ENCODE peak calls at places on chromosomes 13 and 19, in five cellular contexts. One of them, this sample, is unnamed.

GRCh38 chr19:21519488-21519887 is 14.1 kb downstream of the ZNF429 start:
- DNase-seq in HuH-7: no peak
- DNase-seq in activated T-cell treated with anti-CD3 and anti-CD28 coated beads for 1 hour: no peak
- DNase-seq in mesothelial cell of epicardium: no peak
- DNase-seq in fibroblast of pulmonary artery: peak
- DNase-seq in this sample: no peak

GRCh38 chr19:19211499-19212432 is at the start of gene NCAN:
- DNase-seq in HuH-7: no peak
- DNase-seq in activated T-cell treated with anti-CD3 and anti-CD28 coated beads for 1 hour: no peak
- DNase-seq in mesothelial cell of epicardium: no peak
- DNase-seq in fibroblast of pulmonary artery: no peak
- DNase-seq in this sample: no peak

GRCh38 chr13:113917523-113918371 is 53.9 kb upstream of the GAS6 start:
- DNase-seq in HuH-7: no peak
- DNase-seq in activated T-cell treated with anti-CD3 and anti-CD28 coated beads for 1 hour: no peak
- DNase-seq in mesothelial cell of epicardium: peak
- DNase-seq in fibroblast of pulmonary artery: no peak
- DNase-seq in this sample: no peak

GRCh38 chr13:111076156-111077013 is 38.7 kb upstream of the ARHGEF7 start:
- DNase-seq in HuH-7: no peak
- DNase-seq in activated T-cell treated with anti-CD3 and anti-CD28 coated beads for 1 hour: no peak
- DNase-seq in mesothelial cell of epicardium: no peak
- DNase-seq in fibroblast of pulmonary artery: no peak
- DNase-seq in this sample: no peak

GRCh38 chr13:99687728-99688397 is 186.6 kb downstream of the TM9SF2 start:
- DNase-seq in HuH-7: no peak
- DNase-seq in activated T-cell treated with anti-CD3 and anti-CD28 coated beads for 1 hour: no peak
- DNase-seq in mesothelial cell of epicardium: no peak
- DNase-seq in fibroblast of pulmonary artery: no peak
- DNase-seq in this sample: no peak

GRCh38 chr13:66224644-66225043 is 1005.5 kb downstream of the PCDH9 start:
- DNase-seq in HuH-7: no peak
- DNase-seq in activated T-cell treated with anti-CD3 and anti-CD28 coated beads for 1 hour: no peak
- DNase-seq in mesothelial cell of epicardium: no peak
- DNase-seq in fibroblast of pulmonary artery: no peak
- DNase-seq in this sample: no peak

GRCh38 chr13:51912511-51913225 is 50.9 kb downstream of the CCDC70 start:
- DNase-seq in HuH-7: no peak
- DNase-seq in activated T-cell treated with anti-CD3 and anti-CD28 coated beads for 1 hour: no peak
- DNase-seq in mesothelial cell of epicardium: no peak
- DNase-seq in fibroblast of pulmonary artery: no peak
- DNase-seq in this sample: no peak

GRCh38 chr19:2113436-2114211 is 16.9 kb downstream of the IZUMO4 start:
- DNase-seq in HuH-7: no peak
- DNase-seq in activated T-cell treated with anti-CD3 and anti-CD28 coated beads for 1 hour: no peak
- DNase-seq in mesothelial cell of epicardium: no peak
- DNase-seq in fibroblast of pulmonary artery: peak
- DNase-seq in this sample: no peak

GRCh38 chr19:3605361-3605760 is 1.3 kb downstream of the TBXA2R start:
- DNase-seq in HuH-7: no peak
- DNase-seq in activated T-cell treated with anti-CD3 and anti-CD28 coated beads for 1 hour: no peak
- DNase-seq in mesothelial cell of epicardium: no peak
- DNase-seq in fibroblast of pulmonary artery: no peak
- DNase-seq in this sample: no peak

GRCh38 chr19:21022996-21023395 is 2.5 kb downstream of the ZNF430 start:
- DNase-seq in HuH-7: no peak
- DNase-seq in activated T-cell treated with anti-CD3 and anti-CD28 coated beads for 1 hour: no peak
- DNase-seq in mesothelial cell of epicardium: no peak
- DNase-seq in fibroblast of pulmonary artery: peak
- DNase-seq in this sample: no peak

GRCh38 chr19:10317045-10317856 is 1.4 kb upstream of the FDX2 start:
- DNase-seq in HuH-7: no peak
- DNase-seq in activated T-cell treated with anti-CD3 and anti-CD28 coated beads for 1 hour: no peak
- DNase-seq in mesothelial cell of epicardium: no peak
- DNase-seq in fibroblast of pulmonary artery: no peak
- DNase-seq in this sample: no peak

GRCh38 chr13:51342706-51343105 is 3.2 kb downstream of the SERPINE3 start:
- DNase-seq in HuH-7: no peak
- DNase-seq in activated T-cell treated with anti-CD3 and anti-CD28 coated beads for 1 hour: no peak
- DNase-seq in mesothelial cell of epicardium: no peak
- DNase-seq in fibroblast of pulmonary artery: peak
- DNase-seq in this sample: no peak

GRCh38 chr13:46354143-46355087 is 32.6 kb downstream of the RUBCNL start:
- DNase-seq in HuH-7: no peak
- DNase-seq in activated T-cell treated with anti-CD3 and anti-CD28 coated beads for 1 hour: no peak
- DNase-seq in mesothelial cell of epicardium: no peak
- DNase-seq in fibroblast of pulmonary artery: peak
- DNase-seq in this sample: no peak

GRCh38 chr19:3065675-3066357 is 3.5 kb upstream of the TLE5 start:
- DNase-seq in HuH-7: no peak
- DNase-seq in activated T-cell treated with anti-CD3 and anti-CD28 coated beads for 1 hour: no peak
- DNase-seq in mesothelial cell of epicardium: no peak
- DNase-seq in fibroblast of pulmonary artery: no peak
- DNase-seq in this sample: no peak

GRCh38 chr19:43527860-43528622 is 1.0 kb upstream of the ETHE1 start:
- DNase-seq in HuH-7: no peak
- DNase-seq in activated T-cell treated with anti-CD3 and anti-CD28 coated beads for 1 hour: no peak
- DNase-seq in mesothelial cell of epicardium: no peak
- DNase-seq in fibroblast of pulmonary artery: no peak
- DNase-seq in this sample: no peak

GRCh38 chr19:31112158-31112557 is 237.1 kb downstream of the TSHZ3 start:
- DNase-seq in HuH-7: no peak
- DNase-seq in activated T-cell treated with anti-CD3 and anti-CD28 coated beads for 1 hour: no peak
- DNase-seq in mesothelial cell of epicardium: no peak
- DNase-seq in fibroblast of pulmonary artery: no peak
- DNase-seq in this sample: no peak

GRCh38 chr13:100580045-100580444 is 8.5 kb downstream of the GGACT start:
- DNase-seq in HuH-7: no peak
- DNase-seq in activated T-cell treated with anti-CD3 and anti-CD28 coated beads for 1 hour: no peak
- DNase-seq in mesothelial cell of epicardium: no peak
- DNase-seq in fibroblast of pulmonary artery: no peak
- DNase-seq in this sample: no peak

GRCh38 chr13:26132756-26133155 is 80.9 kb upstream of the SHISA2 start:
- DNase-seq in HuH-7: no peak
- DNase-seq in activated T-cell treated with anti-CD3 and anti-CD28 coated beads for 1 hour: no peak
- DNase-seq in mesothelial cell of epicardium: no peak
- DNase-seq in fibroblast of pulmonary artery: peak
- DNase-seq in this sample: no peak

GRCh38 chr19:7744199-7744786 is 3.0 kb downstream of the CD209 start:
- DNase-seq in HuH-7: no peak
- DNase-seq in activated T-cell treated with anti-CD3 and anti-CD28 coated beads for 1 hour: no peak
- DNase-seq in mesothelial cell of epicardium: no peak
- DNase-seq in fibroblast of pulmonary artery: no peak
- DNase-seq in this sample: no peak

GRCh38 chr13:36975172-36975571 is 24.0 kb downstream of the ALG5 start:
- DNase-seq in HuH-7: no peak
- DNase-seq in activated T-cell treated with anti-CD3 and anti-CD28 coated beads for 1 hour: no peak
- DNase-seq in mesothelial cell of epicardium: no peak
- DNase-seq in fibroblast of pulmonary artery: no peak
- DNase-seq in this sample: no peak

GRCh38 chr19:46529622-46530451 is 34.2 kb upstream of the PNMA8B start:
- DNase-seq in HuH-7: peak
- DNase-seq in activated T-cell treated with anti-CD3 and anti-CD28 coated beads for 1 hour: peak
- DNase-seq in mesothelial cell of epicardium: peak
- DNase-seq in fibroblast of pulmonary artery: peak
- DNase-seq in this sample: peak